ENCODE peak calls at places on chromosomes 1 and 21, in nine cellular contexts. B, A, T, F, I, M, Q, P and J are unnamed samples.

GRCh38 chr1:57034713-57035112 is 68.9 kb upstream of the C8B start:
- ATAC-seq in B (no peak), A (no peak), T (peak), F (no peak), I (no peak), M (no peak), Q (no peak), P (peak), J (no peak)

GRCh38 chr1:171286032-171286705 is 27.8 kb upstream of the FMO4 start:
- ATAC-seq in B (no peak), A (no peak), T (peak), F (no peak), I (no peak), M (no peak), Q (no peak), P (no peak), J (peak)

GRCh38 chr1:38173848-38174247 is 127.3 kb upstream of the POU3F1 start:
- ATAC-seq in B (no peak), A (no peak), T (no peak), F (no peak), I (no peak), M (no peak), Q (no peak), P (no peak), J (peak)

GRCh38 chr1:229869687-229870086 is 197.4 kb upstream of the GALNT2 start:
- ATAC-seq in B (no peak), A (no peak), T (no peak), F (no peak), I (peak), M (no peak), Q (no peak), P (no peak), J (no peak)

GRCh38 chr1:223161321-223161720 is 18.3 kb upstream of the TLR5 start:
- ATAC-seq in B (no peak), A (no peak), T (no peak), F (no peak), I (no peak), M (no peak), Q (no peak), P (no peak), J (no peak)

GRCh38 chr1:16420719-16421118 is 16.5 kb downstream of the SPATA21 start:
- ATAC-seq in B (no peak), A (no peak), T (peak), F (no peak), I (peak), M (peak), Q (peak), P (no peak), J (peak)

GRCh38 chr1:63824386-63824898 is 50.6 kb downstream of the ROR1 start:
- ATAC-seq in B (no peak), A (no peak), T (no peak), F (no peak), I (no peak), M (no peak), Q (no peak), P (no peak), J (no peak)

GRCh38 chr1:38962113-38962512 is 20.5 kb upstream of the RHBDL2 start:
- ATAC-seq in B (no peak), A (no peak), T (no peak), F (no peak), I (no peak), M (no peak), Q (no peak), P (no peak), J (no peak)

GRCh38 chr1:115432061-115432460 is 94.0 kb upstream of the NGF start:
- ATAC-seq in B (no peak), A (peak), T (no peak), F (peak), I (peak), M (no peak), Q (no peak), P (no peak), J (no peak)

GRCh38 chr1:87787551-87787950 is 458.9 kb downstream of the LMO4 start:
- ATAC-seq in B (no peak), A (no peak), T (no peak), F (no peak), I (no peak), M (no peak), Q (no peak), P (no peak), J (no peak)

GRCh38 chr1:175209493-175209921 is 16.9 kb upstream of the KIAA0040 start:
- ATAC-seq in B (no peak), A (no peak), T (peak), F (no peak), I (peak), M (no peak), Q (peak), P (peak), J (peak)

GRCh38 chr1:6962956-6963915 is 178.0 kb downstream of the CAMTA1 start:
- ATAC-seq in B (peak), A (peak), T (peak), F (peak), I (peak), M (peak), Q (peak), P (no peak), J (peak)

GRCh38 chr1:208421511-208421910 is 177.3 kb upstream of the PLXNA2 start:
- ATAC-seq in B (no peak), A (no peak), T (no peak), F (no peak), I (no peak), M (no peak), Q (no peak), P (no peak), J (no peak)

GRCh38 chr1:154837034-154837678 is 32.9 kb downstream of the KCNN3 start:
- ATAC-seq in B (peak), A (peak), T (no peak), F (peak), I (peak), M (no peak), Q (no peak), P (no peak), J (no peak)

GRCh38 chr1:3775248-3775497 is 2.6 kb downstream of the SMIM1 start:
- ATAC-seq in B (no peak), A (no peak), T (no peak), F (no peak), I (no peak), M (no peak), Q (no peak), P (no peak), J (no peak)

GRCh38 chr21:44907966-44908364 is 12.7 kb downstream of the ITGB2 start:
- ATAC-seq in B (no peak), A (peak), T (no peak), F (peak), I (no peak), M (peak), Q (no peak), P (no peak), J (peak)

GRCh38 chr1:28290851-28291250 is 31.5 kb downstream of the SESN2 start:
- ATAC-seq in B (no peak), A (no peak), T (no peak), F (no peak), I (peak), M (no peak), Q (no peak), P (peak), J (no peak)

GRCh38 chr1:161934278-161934608 is 89.4 kb downstream of the OLFML2B start:
- ATAC-seq in B (no peak), A (no peak), T (peak), F (peak), I (peak), M (peak), Q (peak), P (no peak), J (no peak)

GRCh38 chr1:40824591-40825429 is 37.4 kb downstream of the CITED4 start:
- ATAC-seq in B (no peak), A (no peak), T (no peak), F (no peak), I (no peak), M (no peak), Q (no peak), P (no peak), J (no peak)

GRCh38 chr1:205581321-205581980 is 50.4 kb downstream of the ELK4 start:
- ATAC-seq in B (no peak), A (no peak), T (no peak), F (no peak), I (no peak), M (no peak), Q (no peak), P (no peak), J (no peak)

GRCh38 chr1:51928896-51929295 is 50.4 kb upstream of the NRDC start:
- ATAC-seq in B (no peak), A (no peak), T (no peak), F (no peak), I (no peak), M (no peak), Q (no peak), P (no peak), J (no peak)

GRCh38 chr1:153032677-153033308 is 1.8 kb downstream of the SPRR1B start:
- ATAC-seq in B (no peak), A (no peak), T (peak), F (no peak), I (no peak), M (no peak), Q (no peak), P (peak), J (no peak)

GRCh38 chr1:211296396-211296795 is 30.2 kb upstream of the TRAF5 start:
- ATAC-seq in B (no peak), A (no peak), T (peak), F (no peak), I (no peak), M (no peak), Q (no peak), P (no peak), J (no peak)

GRCh38 chr1:92817986-92818764 is 13.7 kb upstream of the RPL5 start:
- ATAC-seq in B (peak), A (peak), T (no peak), F (peak), I (peak), M (no peak), Q (peak), P (peak), J (no peak)

GRCh38 chr1:91699339-91699970 is 186.5 kb downstream of the TGFBR3 start:
- ATAC-seq in B (peak), A (peak), T (no peak), F (peak), I (peak), M (peak), Q (no peak), P (peak), J (no peak)

GRCh38 chr1:26550946-26551345 is 21.4 kb downstream of the RPS6KA1 start:
- ATAC-seq in B (no peak), A (no peak), T (no peak), F (no peak), I (no peak), M (no peak), Q (no peak), P (no peak), J (no peak)

GRCh38 chr1:51342591-51343206 is 12.3 kb upstream of the TTC39A start:
- ATAC-seq in B (no peak), A (no peak), T (no peak), F (no peak), I (no peak), M (no peak), Q (no peak), P (no peak), J (no peak)

GRCh38 chr1:210696709-210697108 is 368.0 kb downstream of the HHAT start:
- ATAC-seq in B (no peak), A (no peak), T (peak), F (no peak), I (no peak), M (no peak), Q (no peak), P (no peak), J (peak)

GRCh38 chr1:184166495-184166894 is 115.0 kb downstream of the TSEN15 start:
- ATAC-seq in B (no peak), A (no peak), T (no peak), F (no peak), I (no peak), M (no peak), Q (no peak), P (no peak), J (no peak)

GRCh38 chr1:15154480-15155036 is 1.0 kb downstream of the TMEM51 start:
- ATAC-seq in B (no peak), A (no peak), T (peak), F (no peak), I (peak), M (no peak), Q (no peak), P (no peak), J (no peak)

GRCh38 chr1:214425723-214426419 is 125.5 kb downstream of the PTPN14 start:
- ATAC-seq in B (no peak), A (no peak), T (no peak), F (no peak), I (no peak), M (no peak), Q (no peak), P (no peak), J (no peak)

GRCh38 chr21:41188476-41189146 is 20.7 kb downstream of the BACE2 start:
- ATAC-seq in B (no peak), A (no peak), T (no peak), F (no peak), I (no peak), M (no peak), Q (no peak), P (no peak), J (no peak)

GRCh38 chr1:1084028-1084371 is 9.9 kb upstream of the RNF223 start:
- ATAC-seq in B (no peak), A (no peak), T (no peak), F (no peak), I (no peak), M (no peak), Q (no peak), P (no peak), J (no peak)

GRCh38 chr1:163928649-163929048 is 606.9 kb downstream of the NUF2 start:
- ATAC-seq in B (no peak), A (no peak), T (no peak), F (no peak), I (no peak), M (no peak), Q (no peak), P (no peak), J (no peak)